ENCODE peak calls at places on chromosomes 1 and 21, in ten cellular contexts. R is stimulated activated CD8-positive, alpha-beta memory T cell treated with anti-CD3 and anti-CD28 coated beads, Interleukin-12 subunit alpha, Interleukin-12 subunit beta, amount 100 ng/mL, for 1 hour; S is hepatic stellate cell; H is NCI-H187; N is iPS-NIHi11; M is retina; V is stimulated activated CD4-positive, alpha-beta T cell treated with anti-CD3 and anti-CD28 coated beads, Interleukin-1b, Interleukin-23, amount 100 ng/mL, for 1 hour; F is activated CD8-positive, alpha-beta memory T cell treated with anti-CD3 and anti-CD28 coated beads for 4 hours; C is ovary; Y is GM20000. J is an unnamed sample.

GRCh38 chr1:87556326-87556725 is 227.6 kb downstream of the LMO4 start:
- DNase-seq in R (no peak), S (no peak), H (no peak), N (no peak), M (no peak), V (no peak), F (no peak), C (no peak), Y (no peak), J (no peak)

GRCh38 chr1:16139473-16139962 is 16.4 kb downstream of the EPHA2 start:
- DNase-seq in R (no peak), S (peak), H (no peak), N (no peak), M (no peak), V (no peak), F (no peak), C (no peak), Y (no peak), J (no peak)

GRCh38 chr21:37837381-37837780 is 78.9 kb downstream of the KCNJ6 start:
- DNase-seq in R (no peak), S (no peak), H (no peak), N (no peak), M (no peak), V (no peak), F (no peak), C (no peak), Y (no peak), J (no peak)

GRCh38 chr1:9909222-9910046 is 635 bp downstream of the CTNNBIP1 start:
- DNase-seq in R (no peak), S (no peak), H (no peak), N (no peak), M (peak), V (no peak), F (no peak), C (peak), Y (peak), J (peak)

GRCh38 chr1:148315081-148315811 is 163.2 kb upstream of the NBPF11 start:
- DNase-seq in R (no peak), S (no peak), H (no peak), N (no peak), M (no peak), V (no peak), F (no peak), C (no peak), Y (peak), J (peak)

GRCh38 chr1:145972580-145972979 is 8.1 kb downstream of the POLR3GL start:
- DNase-seq in R (no peak), S (no peak), H (no peak), N (no peak), M (no peak), V (no peak), F (no peak), C (no peak), Y (no peak), J (no peak)

GRCh38 chr1:109636201-109636952 is 16.7 kb downstream of the AMPD2 start:
- DNase-seq in R (no peak), S (peak), H (no peak), N (peak), M (no peak), V (no peak), F (no peak), C (no peak), Y (no peak), J (no peak)

GRCh38 chr21:28781602-28782274 is 210.9 kb downstream of the LTN1 start:
- DNase-seq in R (no peak), S (no peak), H (no peak), N (peak), M (no peak), V (no peak), F (no peak), C (no peak), Y (peak), J (peak)

J was measured in NCI-H82.